ENCODE peak calls at places on chromosome 11, in four cellular contexts. C is mucosa of descending colon, G is cardiac muscle cell, M is psoas muscle. L is an unnamed sample.

GRCh38 chr11:106381895-106382294 is 304.4 kb downstream of the AASDHPPT start:
- DNase-seq in G (no peak), M (no peak), C (no peak), L (no peak)

GRCh38 chr11:68798221-68798813 is 43.4 kb downstream of the CPT1A start:
- DNase-seq in C (no peak), M (no peak), G (peak; percentile 31), L (no peak)

GRCh38 chr11:35036642-35037041 is 102.3 kb upstream of the CD44 start:
- DNase-seq in C (no peak), G (no peak), M (no peak), L (no peak)

GRCh38 chr11:86160546-86161149 is 83.9 kb upstream of the EED start:
- DNase-seq in M (no peak), G (no peak), C (no peak), L (peak; percentile 63)

GRCh38 chr11:19739872-19740271 is 27.2 kb downstream of the NAV2 start:
- DNase-seq in C (no peak), G (peak; percentile 39), M (no peak), L (no peak)

GRCh38 chr11:113261709-113262475 is 52.5 kb upstream of the TTC12 start:
- DNase-seq in G (peak; percentile 28), C (no peak), M (no peak), L (no peak)

GRCh38 chr11:111977141-111978027 is 40.2 kb downstream of the DIXDC1 start:
- DNase-seq in C (peak; percentile 75), M (peak; percentile 76), G (peak; percentile 54), L (no peak)

GRCh38 chr11:17531071-17531817 is 13.0 kb downstream of the USH1C start:
- DNase-seq in G (no peak), M (no peak), C (no peak), L (no peak)

GRCh38 chr11:134065381-134065780 is 3.5 kb upstream of the JAM3 start:
- DNase-seq in M (no peak), C (no peak), G (no peak), L (no peak)

GRCh38 chr11:18697581-18697980 is 998 bp upstream of the TMEM86A start:
- DNase-seq in G (no peak), C (no peak), M (no peak), L (no peak)

GRCh38 chr11:1708716-1709115 is 11.7 kb downstream of the KRTAP5-6 start:
- DNase-seq in G (no peak), M (no peak), C (peak; percentile 24), L (no peak)

GRCh38 chr11:125624756-125625213 is at the start of gene CHEK1:
- DNase-seq in G (no peak), M (no peak), C (no peak), L (no peak)

GRCh38 chr11:125627236-125627910 is 2.4 kb downstream of the CHEK1 start:
- DNase-seq in M (no peak), C (no peak), G (no peak), L (no peak)

GRCh38 chr11:125625594-125626380 is 824 bp downstream of the CHEK1 start:
- DNase-seq in M (peak; percentile 86), G (peak; percentile 93), C (peak; percentile 91), L (peak; percentile 55)

GRCh38 chr11:125625225-125625593 is 246 bp downstream of the CHEK1 start:
- DNase-seq in M (no peak), G (no peak), C (no peak), L (no peak)

DNA sequence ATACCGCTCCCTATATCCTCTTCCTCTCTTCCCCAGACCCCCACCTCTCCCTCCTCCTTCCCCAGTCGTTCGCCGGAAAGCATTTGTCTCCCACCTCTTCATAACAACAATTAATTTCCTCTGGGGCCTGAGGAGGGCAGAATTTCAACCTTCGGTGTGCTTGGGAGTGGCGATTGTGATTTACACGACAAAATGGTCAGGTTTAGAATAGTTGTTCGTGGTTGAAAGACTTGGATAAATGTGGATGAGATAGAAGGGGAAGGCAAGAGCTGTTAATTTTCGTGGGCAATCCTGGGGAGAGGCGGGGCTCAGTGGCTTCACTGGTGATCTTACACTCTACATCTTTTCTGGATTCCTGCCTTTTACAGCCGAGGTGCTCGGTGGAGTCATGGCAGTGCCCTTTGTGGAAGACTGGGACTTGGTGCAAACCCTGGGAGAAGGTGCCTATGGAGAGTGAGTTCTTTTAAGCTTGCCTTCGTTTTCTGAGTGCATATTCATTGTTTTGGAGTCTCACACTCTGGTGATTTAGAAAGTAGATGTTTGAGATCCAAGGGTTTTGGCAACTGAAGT is 1.5 kb downstream of the CHEK1 start:
- DNase-seq in M (no peak), G (no peak), C (no peak), L (peak; percentile 22)
- TF ChIP-seq CTCF in M (no peak), G (peak; percentile 45), C (no peak), L (peak; percentile 60)

GRCh38 chr11:60281482-60281881 is 1.0 kb downstream of the MS4A4A start:
- DNase-seq in C (no peak), G (no peak), M (no peak), L (no peak)

GRCh38 chr11:60280412-60280811 is at the start of gene MS4A4A:
- DNase-seq in C (no peak), M (no peak), G (no peak), L (no peak)

GRCh38 chr11:60282291-60282690 is 1.8 kb downstream of the MS4A4A start:
- DNase-seq in G (no peak), C (no peak), M (no peak), L (no peak)
- H3K4me3 ChIP-seq in G (no peak overlapping the region), C (no peak overlapping the region), M (peak overlapping the region; percentile 36), L (no peak overlapping the region)

GRCh38 chr11:125423247-125423849 is 72.7 kb downstream of the FEZ1 start:
- DNase-seq in M (no peak), C (no peak), G (no peak), L (no peak)
- TF ChIP-seq CTCF in M (peak; percentile 21), C (no peak), G (peak; percentile 40), L (peak; percentile 74)

GRCh38 chr11:119745112-119745511 is 16.1 kb upstream of the NECTIN1 start:
- DNase-seq in G (no peak), M (no peak), C (no peak), L (no peak)

GRCh38 chr11:119742263-119742861 is 13.4 kb upstream of the NECTIN1 start:
- DNase-seq in M (no peak), G (peak; percentile 45), C (peak; percentile 71), L (no peak)

GRCh38 chr11:119744577-119744976 is 15.6 kb upstream of the NECTIN1 start:
- DNase-seq in C (no peak), G (no peak), M (no peak), L (no peak)

GRCh38 chr11:119741369-119742262 is 12.6 kb upstream of the NECTIN1 start:
- DNase-seq in G (peak; percentile 34), C (peak; percentile 75), M (peak; percentile 41), L (no peak)

GRCh38 chr11:119743041-119743440 is 14.0 kb upstream of the NECTIN1 start:
- DNase-seq in G (no peak), M (no peak), C (peak; percentile 87), L (no peak)
- H3K4me3 ChIP-seq in G (no peak overlapping the region), M (no peak overlapping the region), C (no peak overlapping the region), L (no peak overlapping the region)

GRCh38 chr11:46961041-46961440 is 24.5 kb downstream of the CSTPP1 start:
- DNase-seq in G (no peak), C (no peak), M (no peak), L (no peak)
- TF ChIP-seq CTCF in G (no peak), C (no peak), M (no peak), L (no peak)

DNA sequence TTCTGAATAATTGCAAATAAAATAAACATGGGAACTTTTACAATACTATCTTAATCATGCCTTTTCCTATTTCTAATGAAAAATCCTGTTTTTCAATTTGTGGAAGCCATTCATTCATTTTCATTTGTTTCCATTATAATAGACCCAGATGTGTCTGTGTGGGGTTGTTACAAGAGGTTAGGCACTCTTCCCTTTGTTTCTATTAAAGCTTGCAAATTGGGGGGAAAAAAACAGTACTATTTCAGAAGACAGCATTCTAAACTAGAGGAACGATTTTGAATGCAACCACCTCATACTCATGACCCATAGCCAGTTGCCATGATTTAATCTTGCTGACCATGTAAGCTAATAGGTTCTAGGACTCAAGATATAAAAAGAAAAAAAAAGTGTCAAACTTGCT is 175.5 kb downstream of the SOX6 start:
- DNase-seq in G (no peak), C (no peak), M (no peak), L (no peak)
- H3K4me3 ChIP-seq in G (no peak overlapping the region), C (no peak overlapping the region), M (no peak overlapping the region), L (no peak overlapping the region)

L was measured in LNCaP clone FGC.